ENCODE peak calls at places on chromosomes 16 and 17, in six cellular contexts. Q is HFFc6, D is lower lobe of right lung, X is endothelial cell, Y is WTC11, J is A549. E is an unnamed sample.

GRCh38 chr16:85250609-85251223 is 138.4 kb upstream of the CIBAR2 start:
- DNase-seq in Q (no peak), D (no peak), X (no peak), Y (no peak), J (no peak), E (no peak)

GRCh38 chr17:38711792-38712571 is 6.9 kb downstream of the MLLT6 start:
- DNase-seq in Q (no peak), D (no peak), X (no peak), Y (no peak), J (no peak), E (no peak)

GRCh38 chr17:7323731-7324437 is 5.3 kb downstream of the NEURL4 start:
- DNase-seq in Q (peak), D (peak), X (peak), Y (peak), J (peak), E (peak)

GRCh38 chr17:12402963-12403622 is 262.6 kb upstream of the MYOCD start:
- DNase-seq in Q (peak), D (no peak), X (no peak), Y (no peak), J (peak), E (no peak)

GRCh38 chr17:67615736-67616135 is 102.0 kb upstream of the NOL11 start:
- DNase-seq in Q (no peak), D (no peak), X (no peak), Y (no peak), J (no peak), E (no peak)

GRCh38 chr16:10080031-10080772 is 102.0 kb downstream of the GRIN2A start:
- DNase-seq in Q (peak), D (no peak), X (no peak), Y (no peak), J (no peak), E (no peak)

GRCh38 chr16:63652091-63652490 is 1469.8 kb downstream of the CDH11 start:
- DNase-seq in Q (no peak), D (no peak), X (no peak), Y (no peak), J (no peak), E (no peak)

GRCh38 chr17:28950017-28950751 is 1.1 kb downstream of the PHF12 start:
- DNase-seq in Q (peak), D (peak), X (peak), Y (peak), J (peak), E (peak)

GRCh38 chr16:30358990-30359870 is 4.1 kb upstream of the CD2BP2 start:
- DNase-seq in Q (no peak), D (no peak), X (no peak), Y (no peak), J (no peak), E (no peak)

GRCh38 chr17:15966183-15966878 is 21.4 kb downstream of the ADORA2B start:
- DNase-seq in Q (no peak), D (peak), X (peak), Y (peak), J (no peak), E (no peak)

GRCh38 chr16:11059588-11059987 is 115.2 kb downstream of the CLEC16A start:
- DNase-seq in Q (no peak), D (no peak), X (no peak), Y (no peak), J (no peak), E (no peak)

GRCh38 chr16:54651440-54651839 is 279.2 kb upstream of the IRX5 start:
- DNase-seq in Q (no peak), D (no peak), X (no peak), Y (peak), J (no peak), E (peak)

GRCh38 chr17:16215002-16215272 is 397 bp downstream of the NCOR1 start:
- DNase-seq in Q (peak), D (peak), X (peak), Y (peak), J (peak), E (no peak)

GRCh38 chr16:85173981-85174751 is 61.9 kb upstream of the CIBAR2 start:
- DNase-seq in Q (peak), D (peak), X (no peak), Y (no peak), J (peak), E (no peak)

GRCh38 chr17:71032746-71033273 is 863.5 kb downstream of the KCNJ2 start:
- DNase-seq in Q (no peak), D (no peak), X (no peak), Y (peak), J (no peak), E (peak)

GRCh38 chr17:34503804-34504203 is 75.6 kb upstream of the TMEM132E start:
- DNase-seq in Q (no peak), D (peak), X (no peak), Y (no peak), J (no peak), E (no peak)

GRCh38 chr17:68562736-68563135 is 38.4 kb downstream of the FAM20A start:
- DNase-seq in Q (no peak), D (no peak), X (no peak), Y (no peak), J (no peak), E (no peak)

GRCh38 chr17:64741038-64741641 is 79.0 kb upstream of the SMURF2 start:
- DNase-seq in Q (peak), D (no peak), X (no peak), Y (no peak), J (no peak), E (no peak)

DNA sequence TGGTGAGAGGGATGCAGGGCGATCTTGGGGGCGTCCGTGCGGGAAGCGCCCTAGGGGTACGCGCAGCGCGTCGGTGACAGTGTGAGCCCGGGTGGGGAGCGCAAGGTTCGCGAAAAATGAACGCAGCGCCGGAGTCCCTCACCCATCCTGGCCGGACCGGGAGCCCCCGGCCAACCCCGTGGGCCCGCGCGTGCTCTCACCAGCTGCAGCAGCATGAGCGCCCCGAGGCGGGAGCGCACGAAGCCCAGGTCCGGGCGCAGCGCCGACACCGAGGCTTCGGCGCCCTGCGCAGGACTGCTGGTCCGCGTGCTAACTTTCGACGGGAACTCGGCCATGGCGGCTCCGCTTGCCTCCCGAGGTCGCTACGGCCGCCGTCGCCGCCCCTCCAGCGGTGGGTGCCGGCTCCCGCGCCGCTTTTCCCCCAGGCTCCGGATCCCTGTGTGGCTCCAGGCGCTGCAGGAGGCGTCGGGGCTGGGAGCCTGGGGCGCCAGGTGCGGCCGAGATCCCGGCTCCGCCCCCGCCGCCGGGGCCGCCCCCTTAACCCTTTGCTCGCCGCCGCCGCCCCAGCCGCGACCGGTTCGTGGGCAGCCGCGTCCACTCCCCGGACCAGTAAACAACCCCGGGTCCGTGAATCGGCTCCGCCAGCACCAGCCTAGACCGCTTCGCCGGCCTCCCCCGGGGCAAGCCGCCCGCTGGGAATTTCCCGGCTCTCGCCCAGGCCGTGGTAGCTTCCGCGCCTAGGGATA is at the start of gene PLLP:
- DNase-seq in Q (peak), D (peak), X (peak), Y (peak), J (peak), E (no peak)
- TF ChIP-seq CTCF in Q (no peak), D (no peak), X (no peak), Y (no peak), J (no peak), E (no peak)

DNA sequence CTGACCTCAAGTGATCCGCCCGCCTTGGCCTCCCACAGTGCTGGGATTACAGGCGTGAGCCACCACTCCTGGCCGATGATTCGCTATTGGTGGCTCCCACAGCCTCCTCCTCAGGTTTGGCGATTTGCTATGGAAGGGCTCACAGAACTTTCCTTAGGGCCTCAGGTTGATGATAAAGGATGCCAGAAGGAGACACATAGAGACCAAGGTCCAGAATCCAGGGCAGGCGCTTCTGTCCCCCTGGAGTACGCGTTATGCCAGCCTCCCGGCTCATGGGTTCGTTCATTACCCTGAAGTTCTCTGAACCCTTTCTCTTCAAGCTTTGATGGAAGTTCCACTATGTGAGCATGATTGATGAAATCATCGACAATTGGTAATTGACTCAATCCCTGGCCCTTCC is 19.9 kb downstream of the LGALS3BP start:
- DNase-seq in Q (no peak), D (no peak), X (no peak), Y (no peak), J (no peak), E (no peak)
- TF ChIP-seq CTCF in Q (no peak), D (no peak), X (no peak), Y (no peak), J (no peak), E (no peak)

GRCh38 chr17:43349142-43349541 is 49.7 kb upstream of the ARL4D start:
- DNase-seq in Q (no peak), D (no peak), X (no peak), Y (no peak), J (peak), E (no peak)

GRCh38 chr17:43352579-43352978 is 46.2 kb upstream of the ARL4D start:
- DNase-seq in Q (no peak), D (no peak), X (no peak), Y (no peak), J (no peak), E (no peak)

GRCh38 chr17:43353364-43353763 is 45.4 kb upstream of the ARL4D start:
- DNase-seq in Q (no peak), D (no peak), X (no peak), Y (no peak), J (no peak), E (no peak)

GRCh38 chr17:43351686-43352085 is 47.1 kb upstream of the ARL4D start:
- DNase-seq in Q (no peak), D (no peak), X (no peak), Y (no peak), J (no peak), E (no peak)

DNA sequence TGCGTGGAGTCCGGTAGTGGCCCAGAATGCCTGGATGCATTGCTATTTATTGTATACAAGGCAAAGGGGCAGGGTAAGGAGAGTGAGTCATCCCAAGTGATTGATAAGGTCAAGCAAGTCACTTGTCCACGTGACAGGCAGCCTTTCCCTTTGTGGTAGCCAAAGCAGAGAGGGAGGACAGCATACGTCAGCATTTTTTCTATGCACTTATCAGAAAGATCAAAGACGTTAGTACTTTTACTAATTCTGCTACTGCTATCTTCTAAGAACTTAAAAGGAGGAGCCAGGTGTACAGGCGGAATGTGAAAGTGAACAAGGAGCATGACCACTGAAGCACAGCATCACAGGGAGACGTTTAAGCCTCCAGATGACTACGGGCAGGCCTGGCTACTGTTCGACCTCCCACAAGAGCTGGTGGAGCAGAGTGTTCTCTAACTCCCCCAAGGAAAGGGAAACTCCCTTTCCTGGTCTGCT is 47.9 kb upstream of the ARL4D start:
- DNase-seq in Q (no peak), D (no peak), X (no peak), Y (no peak), J (no peak), E (no peak)
- TF ChIP-seq CTCF in Q (no peak), D (no peak), X (no peak), Y (no peak), J (no peak), E (no peak)

DNA sequence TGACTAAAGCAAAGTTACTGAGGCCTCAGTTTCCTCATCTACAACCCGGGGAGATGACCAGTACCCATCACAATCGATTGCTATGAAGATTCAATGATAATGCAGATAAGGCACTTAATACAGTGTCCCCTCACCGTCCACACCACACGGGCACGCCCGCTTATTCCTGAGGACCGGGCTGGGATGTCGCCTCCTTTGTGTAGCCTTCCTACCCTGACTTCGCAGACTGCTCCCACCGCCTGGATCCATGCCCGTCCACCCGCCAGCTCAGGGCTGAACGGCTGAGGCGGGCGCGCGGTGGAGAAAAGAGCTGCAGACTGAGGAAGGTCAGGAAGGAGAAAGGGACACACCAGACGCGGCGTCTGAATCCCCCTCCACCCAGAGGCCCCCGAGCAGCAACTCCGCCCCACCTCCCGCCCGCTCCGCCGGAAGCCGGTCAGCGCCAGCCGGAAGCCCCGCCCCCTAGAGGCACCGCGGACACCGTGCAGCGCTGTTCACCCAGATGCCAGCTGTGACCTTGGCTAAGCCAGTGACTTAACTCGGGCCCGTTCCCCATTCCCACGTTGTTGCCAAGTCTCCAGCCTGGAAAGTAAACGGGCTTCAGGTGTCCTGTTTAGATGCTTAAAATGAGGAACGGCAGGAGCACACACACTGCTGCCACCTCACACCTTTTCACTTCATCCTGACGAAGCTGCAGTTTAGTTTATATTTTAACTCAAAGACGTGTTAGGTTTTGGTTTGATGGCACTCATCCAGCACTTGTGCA is at the start of gene KRABD2:
- DNase-seq in Q (peak), D (peak), X (peak), Y (peak), J (peak), E (peak)
- TF ChIP-seq CTCF in Q (peak), D (peak), X (peak), Y (peak), J (peak), E (peak)

DNA sequence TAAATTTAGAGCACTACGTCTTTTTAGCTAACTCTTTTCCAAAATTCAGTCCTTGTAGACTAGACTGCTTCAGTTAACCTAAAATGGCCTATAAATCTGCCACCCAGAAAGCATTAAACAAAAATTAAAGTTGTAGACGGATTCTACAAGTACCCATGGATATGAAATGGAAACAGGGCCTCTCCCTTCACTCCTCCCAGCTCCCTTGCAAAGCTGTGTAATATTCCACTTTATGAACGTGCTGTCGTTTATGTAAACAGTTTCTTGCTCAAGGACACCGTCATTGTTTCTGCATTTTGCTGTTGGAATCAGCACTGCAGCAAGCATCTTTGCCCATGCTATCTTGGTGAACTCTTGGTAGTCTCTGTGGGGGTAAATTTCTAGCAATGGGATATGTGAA is 5.1 kb downstream of the MED9 start:
- DNase-seq in Q (no peak), D (no peak), X (no peak), Y (no peak), J (no peak), E (no peak)
- TF ChIP-seq CTCF in Q (no peak), D (no peak), X (no peak), Y (no peak), J (no peak), E (no peak)

GRCh38 chr16:58658796-58659211 is 25.8 kb downstream of the SLC38A7 start:
- DNase-seq in Q (peak), D (no peak), X (no peak), Y (no peak), J (no peak), E (no peak)

GRCh38 chr16:58656872-58657271 is 27.2 kb upstream of the CNOT1 start:
- DNase-seq in Q (no peak), D (no peak), X (no peak), Y (no peak), J (no peak), E (no peak)

GRCh38 chr16:58665200-58665599 is 19.4 kb downstream of the SLC38A7 start:
- DNase-seq in Q (no peak), D (no peak), X (no peak), Y (no peak), J (no peak), E (no peak)

GRCh38 chr16:58661199-58661830 is 23.3 kb downstream of the SLC38A7 start:
- DNase-seq in Q (peak), D (no peak), X (peak), Y (peak), J (peak), E (peak)
- TF ChIP-seq CTCF in Q (peak), D (peak), X (peak), Y (peak), J (peak), E (peak)

DNA sequence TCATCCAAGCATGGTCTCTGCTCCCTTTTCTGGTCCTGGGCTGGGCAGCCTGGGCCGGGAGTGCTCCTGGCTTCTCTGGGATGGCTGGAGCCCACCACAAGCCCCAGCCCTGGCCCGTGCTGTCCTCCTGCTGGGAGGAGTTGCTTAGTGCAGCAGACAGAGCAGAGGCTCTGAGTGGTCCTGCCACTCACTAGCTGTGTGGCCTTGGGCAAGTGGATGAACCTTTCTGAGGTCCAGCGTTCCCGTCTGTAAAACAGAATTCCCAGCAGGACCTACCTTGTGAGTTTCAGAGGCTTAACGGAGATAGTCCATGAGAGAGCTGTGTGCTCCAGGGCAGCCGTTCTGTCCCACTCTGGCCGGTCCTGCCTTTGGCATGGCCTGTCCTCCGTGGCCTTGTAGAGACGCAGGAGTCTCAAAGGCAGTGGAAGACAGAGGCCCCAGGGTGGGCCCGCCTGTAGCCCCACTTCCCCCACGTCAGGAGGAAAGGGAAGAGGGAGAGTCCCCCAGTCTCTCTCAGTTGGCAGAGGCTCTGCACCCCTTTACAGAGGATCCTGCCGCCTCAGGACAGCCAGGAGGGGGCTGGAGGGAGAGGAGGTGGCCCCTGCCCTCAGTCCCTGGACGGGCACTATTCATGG is 7.8 kb downstream of the MYO15B start:
- DNase-seq in Q (no peak), D (no peak), X (no peak), Y (no peak), J (no peak), E (no peak)
- TF ChIP-seq CTCF in Q (no peak), D (no peak), X (no peak), Y (no peak), J (no peak), E (no peak)